ENCODE peak calls at places on chromosome 3, in eight cellular contexts. S, O, X, P, T, C, A and I are unnamed samples. For H3K9me3 and H3K4me1, the result is how much of the 10 kb centered on the place peaks cover.

GRCh38 chr3:149975919-149976318 is 5.2 kb upstream of the PFN2 start:
- DNase-seq in A (no peak), C (no peak), O (no peak), S (no peak), P (no peak), T (no peak), X (no peak), I (no peak)

GRCh38 chr3:71225951-71226564 is 357.5 kb downstream of the FOXP1 start:
- DNase-seq in X (no peak), O (no peak), C (no peak), S (no peak), T (no peak), P (no peak), A (peak), I (no peak)

GRCh38 chr3:122104515-122105194 is 49.5 kb downstream of the CD86 start:
- DNase-seq in C (no peak), T (no peak), A (no peak), X (no peak), O (no peak), P (no peak), S (no peak), I (no peak)

GRCh38 chr3:156252656-156253055 is 132.3 kb downstream of the KCNAB1 start:
- DNase-seq in T (no peak), A (peak), C (no peak), X (no peak), S (no peak), P (no peak), O (no peak), I (no peak)

GRCh38 chr3:160179906-160180305 is 45.3 kb upstream of the C3orf80 start:
- DNase-seq in P (no peak), C (no peak), O (no peak), T (no peak), S (no peak), A (no peak), X (no peak), I (no peak)

GRCh38 chr3:105960381-105960780 is 91.6 kb upstream of the CBLB start:
- DNase-seq in T (no peak), A (no peak), O (no peak), P (no peak), S (no peak), C (no peak), X (no peak), I (no peak)

GRCh38 chr3:129650256-129650872 is 43.9 kb upstream of the PLXND1 start:
- DNase-seq in O (peak), C (peak), T (peak), A (peak), X (peak), P (peak), S (peak), I (peak)

GRCh38 chr3:121834079-121834730 is 655 bp downstream of the IQCB1 start:
- DNase-seq in C (no peak), X (no peak), P (no peak), T (peak), O (peak), S (peak), A (peak), I (no peak)

GRCh38 chr3:46312996-46313395 is 40.9 kb upstream of the CCR2 start:
- DNase-seq in T (no peak), P (no peak), C (no peak), X (peak), A (no peak), O (no peak), S (no peak), I (no peak)

GRCh38 chr3:23762214-23763039 is 43.3 kb upstream of the UBE2E1 start:
- DNase-seq in X (no peak), A (no peak), C (no peak), S (no peak), P (no peak), O (no peak), T (no peak), I (no peak)

GRCh38 chr3:39065197-39065596 is 13.4 kb downstream of the WDR48 start:
- DNase-seq in O (peak), X (no peak), S (peak), A (peak), T (no peak), P (peak), C (peak), I (no peak)

GRCh38 chr3:156174229-156174847 is 54.0 kb downstream of the KCNAB1 start:
- DNase-seq in C (no peak), A (peak), T (no peak), S (peak), P (peak), X (no peak), O (no peak), I (no peak)

GRCh38 chr3:17489139-17489538 is 253.3 kb downstream of the TBC1D5 start:
- DNase-seq in S (no peak), X (no peak), O (no peak), T (no peak), A (peak), P (no peak), C (no peak), I (no peak)

GRCh38 chr3:196159952-196160804 is 51.0 kb downstream of the ZDHHC19 start:
- DNase-seq in O (no peak), S (no peak), P (no peak), A (peak), T (no peak), X (no peak), C (no peak), I (peak)

GRCh38 chr3:30693470-30694120 is 87.2 kb downstream of the TGFBR2 start:
- DNase-seq in T (no peak), S (peak), A (peak), P (peak), O (peak), X (peak), C (peak), I (no peak)

GRCh38 chr3:45965281-45966052 is 22.2 kb downstream of the CXCR6 start:
- DNase-seq in P (no peak), A (no peak), C (peak), T (no peak), S (no peak), O (no peak), X (no peak), I (no peak)

GRCh38 chr3:39406368-39407258 is at the start of gene RPSA:
- DNase-seq in P (peak), X (peak), O (peak), T (peak), S (peak), A (peak), C (peak), I (peak)

GRCh38 chr3:149572796-149573414 is 84.9 kb downstream of the WWTR1 start:
- DNase-seq in X (no peak), A (peak), O (peak), S (no peak), C (no peak), T (peak), P (no peak), I (no peak)

GRCh38 chr3:194262345-194263305 is 88.5 kb downstream of the CPN2 start:
- DNase-seq in S (no peak), X (peak), A (no peak), O (no peak), T (no peak), P (no peak), C (no peak), I (no peak)

GRCh38 chr3:188728371-188728896 is 443.3 kb upstream of the TPRG1 start:
- DNase-seq in C (no peak), T (no peak), X (no peak), A (no peak), P (no peak), S (no peak), O (no peak), I (no peak)

GRCh38 chr3:188468196-188468595 is 314.2 kb downstream of the LPP start:
- DNase-seq in P (peak), X (no peak), O (no peak), T (no peak), S (no peak), A (no peak), C (no peak), I (no peak)

GRCh38 chr3:109927161-109927560 is 589.8 kb upstream of the DPPA4 start:
- DNase-seq in A (peak), C (no peak), X (no peak), S (peak), P (peak), T (no peak), O (peak), I (no peak)

GRCh38 chr3:125137432-125138033 is 75.0 kb downstream of the SLC12A8 start:
- DNase-seq in C (no peak), S (no peak), P (no peak), T (peak), X (no peak), A (peak), O (peak), I (no peak)

GRCh38 chr3:9033867-9034266 is 70.6 kb upstream of the RAD18 start:
- DNase-seq in A (no peak), S (no peak), P (no peak), C (no peak), X (no peak), T (no peak), O (no peak), I (no peak)

GRCh38 chr3:100254168-100254777 is 6.5 kb upstream of the TBC1D23 start:
- DNase-seq in O (peak), X (peak), C (peak), A (peak), P (peak), S (peak), T (peak), I (peak)

GRCh38 chr3:72591522-72592421 is 256.5 kb downstream of the SHQ1 start:
- DNase-seq in A (peak), T (peak), X (peak), S (no peak), C (no peak), P (peak), O (no peak), I (no peak)

GRCh38 chr3:24482306-24482705 is 12.3 kb downstream of the THRB start:
- DNase-seq in X (no peak), P (no peak), S (no peak), C (no peak), O (no peak), A (no peak), T (no peak), I (no peak)

GRCh38 chr3:88291516-88291915 is 141.8 kb downstream of the C3orf38 start:
- DNase-seq in X (no peak), A (no peak), T (no peak), C (no peak), S (no peak), P (no peak), O (no peak), I (no peak)

GRCh38 chr3:76824658-76825310 is 215.1 kb upstream of the ROBO2 start:
- DNase-seq in S (no peak), T (no peak), C (no peak), A (no peak), X (no peak), O (no peak), P (no peak), I (no peak)

GRCh38 chr3:18335202-18335601 is 89.9 kb downstream of the SATB1 start:
- DNase-seq in P (no peak), T (no peak), C (no peak), S (no peak), O (no peak), A (no peak), X (no peak), I (no peak)

GRCh38 chr3:71816141-71816540 is 31.2 kb upstream of the PROK2 start:
- DNase-seq in S (no peak), C (no peak), X (no peak), T (no peak), A (no peak), P (no peak), O (no peak), I (no peak)

GRCh38 chr3:177826253-177826652 is 629.0 kb upstream of the TBL1XR1 start:
- DNase-seq in T (no peak), X (no peak), C (no peak), P (no peak), S (no peak), O (no peak), A (no peak), I (no peak)

GRCh38 chr3:143668385-143668784 is 179.9 kb downstream of the SLC9A9 start:
- DNase-seq in O (no peak), T (no peak), X (no peak), S (no peak), P (no peak), C (no peak), A (no peak), I (no peak)

DNA sequence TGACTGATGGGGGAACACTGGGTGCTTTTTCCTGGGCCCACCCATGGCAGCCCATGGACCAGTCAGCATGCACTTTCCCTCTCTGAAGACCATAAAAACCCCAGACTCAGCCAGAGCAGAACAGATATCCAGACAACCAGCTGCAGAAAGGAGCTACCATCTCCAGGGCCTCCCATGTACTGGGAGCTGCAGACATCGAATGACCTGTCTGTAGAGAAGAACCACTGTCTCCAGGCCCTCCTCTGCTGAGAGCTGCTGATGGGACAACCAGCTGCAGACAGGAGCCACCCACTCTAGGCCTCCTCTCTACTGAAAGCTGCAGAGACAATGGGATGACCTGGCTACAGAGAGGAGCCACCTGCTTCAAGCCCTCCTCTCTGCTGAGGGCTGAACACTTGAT is 66.6 kb downstream of the PROS1 start:
- DNase-seq in C (no peak), A (no peak), T (no peak), X (no peak), S (no peak), P (no peak), O (no peak), I (no peak)
- H3K9me3 ChIP-seq in C (under half), A (under half), T (under half), X (under half), S (under half), P (under half), O (under half), I (under half)

GRCh38 chr3:60262546-60262945 is 988.7 kb downstream of the FHIT start:
- DNase-seq in P (no peak), C (no peak), T (no peak), O (no peak), X (no peak), A (no peak), S (no peak), I (no peak)
- H3K4me1 ChIP-seq in P (under half), C (under half), T (under half), O (under half), X (under half), A (under half), S (under half), I (under half)

GRCh38 chr3:36124118-36124796 is 256.0 kb upstream of the STAC start:
- DNase-seq in C (no peak), X (no peak), S (peak), A (peak), T (no peak), P (peak), O (peak), I (no peak)
- H3K9me3 ChIP-seq in C (under half), X (under half), S (under half), A (under half), T (under half), P (under half), O (under half), I (under half)

GRCh38 chr3:21290557-21290956 is 460.5 kb downstream of the ZNF385D start:
- DNase-seq in P (no peak), S (no peak), O (no peak), X (no peak), T (no peak), A (no peak), C (no peak), I (no peak)
- H3K4me1 ChIP-seq in P (under half), S (under half), O (under half), X (under half), T (under half), A (under half), C (under half), I (under half)

GRCh38 chr3:183650554-183650953 is 15.1 kb downstream of the KLHL24 start:
- DNase-seq in O (no peak), P (no peak), T (no peak), A (peak), X (no peak), C (no peak), S (no peak), I (no peak)

GRCh38 chr3:183653209-183654064 is 18.0 kb downstream of the KLHL24 start:
- DNase-seq in O (no peak), C (peak), X (no peak), T (no peak), P (peak), A (no peak), S (no peak), I (no peak)

DNA sequence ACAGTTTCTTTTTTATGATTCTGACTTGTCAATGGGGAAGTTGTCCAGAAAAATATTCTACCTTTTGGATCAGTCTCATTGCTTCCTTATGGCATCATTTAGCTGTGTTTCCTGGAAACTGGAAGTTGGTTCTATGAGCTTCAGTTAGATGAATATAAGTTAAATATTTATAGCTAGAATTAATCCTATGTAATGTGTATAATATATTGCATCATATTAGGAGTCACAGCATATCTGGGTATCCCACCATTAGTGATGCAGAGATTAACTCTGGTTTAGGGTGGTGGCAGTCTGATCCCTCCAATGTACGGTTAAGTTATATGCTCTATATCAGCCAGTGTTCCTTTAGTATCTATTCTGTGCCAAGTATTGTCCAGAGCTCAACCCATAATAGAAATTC is 19.3 kb downstream of the KLHL24 start:
- DNase-seq in X (no peak), S (no peak), A (no peak), T (no peak), O (no peak), P (no peak), C (no peak), I (no peak)
- H3K9me3 ChIP-seq in X (half or more), S (under half), A (under half), T (under half), O (under half), P (under half), C (under half), I (under half)

GRCh38 chr3:53919741-53920140 is 28.1 kb upstream of the SELENOK start:
- DNase-seq in C (no peak), A (no peak), O (no peak), P (no peak), S (no peak), X (no peak), T (no peak), I (no peak)
- H3K4me1 ChIP-seq in C (under half), A (under half), O (under half), P (under half), S (under half), X (under half), T (under half), I (under half)

GRCh38 chr3:44499149-44499898 is 21.9 kb upstream of the ZNF445 start:
- DNase-seq in P (no peak), O (no peak), S (no peak), A (no peak), C (no peak), X (no peak), T (no peak), I (no peak)
- H3K9me3 ChIP-seq in P (under half), O (half or more), S (under half), A (under half), C (half or more), X (half or more), T (under half), I (under half)